ENCODE peak calls at places on chromosomes 7 and 10, in four cellular contexts. Z is astrocyte of the spinal cord, L is A549, N is AG04449. H is an unnamed sample.

GRCh38 chr7:90311185-90311584 is 9.9 kb downstream of the FAM237B start:
- DNase-seq in N (no peak), Z (no peak), L (no peak), H (no peak)

GRCh38 chr7:1058311-1058710 is 14.0 kb downstream of the GPR146 start:
- DNase-seq in Z (no peak), N (no peak), L (no peak), H (no peak)

GRCh38 chr10:122882798-122883197 is 3.4 kb upstream of the FAM24B start:
- DNase-seq in Z (no peak), N (no peak), L (no peak), H (no peak)

GRCh38 chr10:14686356-14686755 is 88.3 kb downstream of the FAM107B start:
- DNase-seq in Z (no peak), L (no peak), N (no peak), H (no peak)

GRCh38 chr10:84293171-84293570 is 35.2 kb upstream of the CCSER2 start:
- DNase-seq in N (no peak), L (no peak), Z (no peak), H (no peak)

GRCh38 chr10:550665-551460 is 138.6 kb downstream of the DIP2C start:
- DNase-seq in L (no peak), Z (no peak), N (no peak), H (no peak)

GRCh38 chr7:148763622-148764021 is 64.9 kb downstream of the CUL1 start:
- DNase-seq in Z (no peak), N (no peak), L (no peak), H (peak)

GRCh38 chr10:106957825-106958581 is 206.5 kb downstream of the SORCS1 start:
- DNase-seq in L (no peak), N (no peak), Z (no peak), H (no peak)

GRCh38 chr7:113784317-113784716 is 134.5 kb downstream of the PPP1R3A start:
- DNase-seq in Z (no peak), L (no peak), N (no peak), H (no peak)

GRCh38 chr10:95290801-95291633 is at the start of gene PDLIM1:
- DNase-seq in Z (peak), N (no peak), L (peak), H (peak)

GRCh38 chr7:19105546-19105945 is 11.9 kb downstream of the TWIST1 start:
- DNase-seq in N (no peak), L (no peak), Z (no peak), H (no peak)

GRCh38 chr10:78742730-78743615 is 325.8 kb upstream of the ZMIZ1 start:
- DNase-seq in Z (no peak), N (no peak), L (no peak), H (no peak)

GRCh38 chr10:76306859-76307258 is 875.4 kb downstream of the LRMDA start:
- DNase-seq in Z (peak), L (no peak), N (no peak), H (peak)

GRCh38 chr10:70962686-70963085 is 74.3 kb upstream of the PCBD1 start:
- DNase-seq in N (no peak), Z (no peak), L (no peak), H (no peak)

GRCh38 chr10:31028076-31028475 is 3.6 kb downstream of the ZNF438 start:
- DNase-seq in N (no peak), L (no peak), Z (no peak), H (peak)

GRCh38 chr7:117323585-117323876 is 673 bp upstream of the WNT2 start:
- DNase-seq in N (no peak), L (no peak), Z (peak), H (no peak)

GRCh38 chr7:30796105-30796869 is 25.1 kb downstream of the MINDY4 start:
- DNase-seq in Z (peak), N (no peak), L (no peak), H (peak)

GRCh38 chr10:131855396-131855762 is 45.4 kb upstream of the PPP2R2D start:
- DNase-seq in Z (no peak), L (no peak), N (no peak), H (no peak)

DNA sequence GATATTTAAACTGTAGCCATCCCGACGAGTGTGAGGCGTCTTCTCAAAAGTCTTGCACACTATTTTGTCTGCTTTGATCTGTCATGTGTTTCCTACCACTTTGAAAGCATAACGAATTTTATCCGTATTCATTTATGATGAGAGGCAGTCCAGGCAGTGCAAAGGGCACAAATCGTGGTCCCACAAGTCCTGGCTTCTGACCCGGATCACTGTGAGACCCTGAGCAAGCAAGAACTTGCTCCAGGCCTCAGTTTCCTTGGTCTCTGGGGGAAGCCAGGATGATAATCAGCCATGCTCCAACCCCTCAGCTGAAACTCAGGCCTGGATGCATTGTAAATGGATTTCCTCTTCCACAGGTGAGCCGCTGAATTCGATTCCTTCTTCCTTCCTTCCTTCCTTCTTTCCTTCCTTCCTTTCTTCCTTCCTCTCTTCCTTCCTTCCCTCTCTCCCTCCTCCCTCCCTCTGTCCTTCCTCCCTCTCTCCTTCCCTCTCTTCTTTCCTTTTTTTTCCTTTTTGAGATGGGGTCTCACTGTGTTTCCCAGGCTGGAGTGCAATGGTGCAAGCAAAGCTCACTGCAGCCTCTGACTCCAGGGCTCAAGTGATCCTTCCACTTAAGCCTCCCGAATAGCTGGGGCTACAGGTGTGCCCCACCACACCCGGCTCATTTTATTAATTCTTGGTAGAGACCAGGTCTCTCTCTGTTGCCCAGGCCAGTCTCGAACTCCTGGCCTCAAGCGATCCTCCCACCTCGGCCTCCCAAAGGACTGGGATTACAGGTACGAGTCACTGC is 18.4 kb upstream of the ZKSCAN1 start:
- DNase-seq in L (no peak), N (no peak), Z (no peak), H (no peak)
- H3K4me3 ChIP-seq in L (no peak), N (no peak), Z (peak), H (peak)

DNA sequence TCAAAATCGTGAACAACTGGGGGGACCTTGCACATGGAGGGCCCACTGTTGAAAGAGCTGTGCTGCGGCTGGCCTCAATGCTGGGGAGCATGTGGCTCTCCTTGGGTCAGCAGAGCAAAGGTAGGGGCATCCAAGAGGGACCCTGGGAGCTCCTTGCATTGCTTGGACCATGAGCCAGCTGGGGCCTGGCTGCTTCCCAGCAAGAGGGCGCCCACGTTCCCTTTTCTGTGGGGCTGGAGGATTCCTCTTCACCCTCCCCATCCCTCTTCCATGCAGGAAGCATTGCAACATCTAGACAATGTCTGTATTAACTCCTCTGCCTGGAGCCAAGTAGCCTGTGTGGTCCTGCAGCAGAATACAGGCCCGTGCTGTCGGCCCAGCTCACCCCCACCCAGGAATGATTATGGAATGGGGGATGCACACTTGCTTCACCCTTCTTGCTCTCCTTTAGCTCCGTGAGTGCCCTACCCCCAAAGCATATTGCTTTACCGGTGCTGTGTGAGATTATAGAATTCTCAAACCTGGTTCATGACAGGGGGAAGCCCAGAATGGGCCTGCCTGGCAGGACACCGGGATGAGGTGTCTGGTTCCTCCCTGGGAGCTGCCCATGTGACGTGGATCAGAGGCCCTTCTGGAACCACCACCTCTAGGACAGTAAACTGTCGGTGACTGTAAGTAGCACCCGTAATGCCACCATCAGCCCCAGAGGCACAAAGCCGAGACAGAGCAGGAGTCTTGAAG is 61.9 kb downstream of the SYPL1 start:
- DNase-seq in Z (no peak), N (no peak), L (no peak), H (peak)
- TF ChIP-seq CTCF in Z (peak), N (peak), L (peak), H (peak)

GRCh38 chr7:26899519-26899918 is 35.1 kb upstream of the SKAP2 start:
- DNase-seq in N (no peak), L (no peak), Z (no peak), H (no peak)
- H3K4me3 ChIP-seq in N (no peak), L (no peak), Z (no peak), H (no peak)

DNA sequence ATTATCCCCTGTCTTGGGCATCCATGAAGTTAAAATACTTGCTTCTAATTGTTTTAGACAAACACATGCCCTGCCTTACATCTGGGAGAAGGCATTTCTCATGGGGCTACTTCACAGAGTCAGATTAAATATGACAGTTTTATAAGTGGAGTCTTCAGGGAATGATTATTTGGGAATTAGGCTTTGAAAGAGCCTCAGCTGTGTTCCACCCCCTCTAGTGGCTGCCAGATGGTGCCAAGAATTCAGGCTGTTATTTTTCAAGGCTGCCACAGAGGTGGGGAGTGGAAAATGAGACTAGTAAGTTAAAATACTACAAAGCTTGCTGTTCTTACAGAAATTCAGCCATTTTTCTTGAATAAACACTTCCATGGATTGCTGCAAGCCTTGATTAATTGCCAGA is 45.8 kb upstream of the DNAH11 start:
- DNase-seq in Z (peak), L (no peak), N (no peak), H (peak)
- TF ChIP-seq CTCF in Z (peak), L (no peak), N (peak), H (peak)

GRCh38 chr7:37732253-37732652 is 48.7 kb downstream of the GPR141 start:
- DNase-seq in Z (no peak), N (no peak), L (no peak), H (peak)

GRCh38 chr7:37730489-37730888 is 46.9 kb downstream of the GPR141 start:
- DNase-seq in N (no peak), Z (no peak), L (no peak), H (no peak)

GRCh38 chr7:37726022-37726421 is 42.5 kb downstream of the GPR141 start:
- DNase-seq in N (no peak), Z (no peak), L (no peak), H (no peak)

GRCh38 chr7:37729160-37729559 is 45.6 kb downstream of the GPR141 start:
- DNase-seq in N (no peak), L (no peak), Z (no peak), H (no peak)

DNA sequence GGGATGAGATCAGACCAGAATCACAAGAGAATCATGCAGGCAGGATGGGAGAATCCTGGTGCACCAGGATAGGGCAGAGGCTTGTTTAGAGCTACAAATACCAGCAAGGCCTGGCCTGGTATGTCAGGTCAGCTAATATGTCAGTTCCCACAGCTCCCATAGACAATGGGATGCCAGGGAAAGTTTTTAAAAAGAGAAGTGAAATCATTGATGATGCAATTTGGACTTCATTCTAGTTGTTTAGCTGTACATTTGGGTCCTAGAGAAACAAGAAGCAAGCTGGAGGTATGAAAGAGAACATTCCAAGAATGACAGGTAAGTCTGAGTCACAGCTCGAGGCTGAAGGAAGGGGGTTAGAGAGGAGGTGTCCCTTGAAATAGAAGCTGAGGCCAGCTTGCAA is 45.2 kb downstream of the GPR141 start:
- DNase-seq in L (no peak), N (no peak), Z (no peak), H (no peak)
- H3K4me3 ChIP-seq in L (no peak), N (no peak), Z (no peak), H (no peak)

H was measured in choroid plexus epithelial cell.